ENCODE peak calls at places on chromosomes 5 and 9, in six cellular contexts. One of them, this sample, is unnamed.

GRCh38 chr5:17056056-17056690 is 120.1 kb upstream of the MYO10 start:
- DNase-seq in neural crest cell: no peak
- DNase-seq in cardiac fibroblast: peak
- DNase-seq in psoas muscle: no peak
- DNase-seq in upper lobe of right lung: no peak
- DNase-seq in astrocyte of the spinal cord: no peak
- DNase-seq in this sample: no peak

GRCh38 chr5:179313849-179314521 is 31.3 kb downstream of the ADAMTS2 start:
- DNase-seq in neural crest cell: no peak
- DNase-seq in cardiac fibroblast: peak
- DNase-seq in psoas muscle: peak
- DNase-seq in upper lobe of right lung: peak
- DNase-seq in astrocyte of the spinal cord: peak
- DNase-seq in this sample: no peak

GRCh38 chr9:121836382-121836885 is 185.0 kb downstream of the DAB2IP start:
- DNase-seq in neural crest cell: no peak
- DNase-seq in cardiac fibroblast: no peak
- DNase-seq in psoas muscle: no peak
- DNase-seq in upper lobe of right lung: no peak
- DNase-seq in astrocyte of the spinal cord: no peak
- DNase-seq in this sample: peak

GRCh38 chr9:99056876-99057664 is 47.8 kb upstream of the TGFBR1 start:
- DNase-seq in neural crest cell: no peak
- DNase-seq in cardiac fibroblast: peak
- DNase-seq in psoas muscle: no peak
- DNase-seq in upper lobe of right lung: no peak
- DNase-seq in astrocyte of the spinal cord: peak
- DNase-seq in this sample: no peak

GRCh38 chr5:141507387-141508091 is 18.7 kb downstream of the PCDHGC5 start:
- DNase-seq in neural crest cell: no peak
- DNase-seq in cardiac fibroblast: peak
- DNase-seq in psoas muscle: peak
- DNase-seq in upper lobe of right lung: no peak
- DNase-seq in astrocyte of the spinal cord: peak
- DNase-seq in this sample: no peak

GRCh38 chr9:124037790-124038189 is 26.2 kb downstream of the LHX2 start:
- DNase-seq in neural crest cell: no peak
- DNase-seq in cardiac fibroblast: no peak
- DNase-seq in psoas muscle: no peak
- DNase-seq in upper lobe of right lung: peak
- DNase-seq in astrocyte of the spinal cord: no peak
- DNase-seq in this sample: no peak

GRCh38 chr9:98690686-98691085 is 18.0 kb downstream of the GABBR2 start:
- DNase-seq in neural crest cell: no peak
- DNase-seq in cardiac fibroblast: no peak
- DNase-seq in psoas muscle: no peak
- DNase-seq in upper lobe of right lung: no peak
- DNase-seq in astrocyte of the spinal cord: no peak
- DNase-seq in this sample: no peak

GRCh38 chr5:137858223-137858916 is 9.3 kb upstream of the MYOT start:
- DNase-seq in neural crest cell: no peak
- DNase-seq in cardiac fibroblast: peak
- DNase-seq in psoas muscle: no peak
- DNase-seq in upper lobe of right lung: no peak
- DNase-seq in astrocyte of the spinal cord: no peak
- DNase-seq in this sample: no peak

GRCh38 chr5:39811381-39811780 is 386.6 kb upstream of the DAB2 start:
- DNase-seq in neural crest cell: no peak
- DNase-seq in cardiac fibroblast: no peak
- DNase-seq in psoas muscle: no peak
- DNase-seq in upper lobe of right lung: no peak
- DNase-seq in astrocyte of the spinal cord: no peak
- DNase-seq in this sample: no peak

GRCh38 chr5:148193202-148193601 is 9.6 kb upstream of the SPINK6 start:
- DNase-seq in neural crest cell: no peak
- DNase-seq in cardiac fibroblast: no peak
- DNase-seq in psoas muscle: no peak
- DNase-seq in upper lobe of right lung: no peak
- DNase-seq in astrocyte of the spinal cord: no peak
- DNase-seq in this sample: no peak

GRCh38 chr5:177476531-177477233 is 3.2 kb upstream of the DBN1 start:
- DNase-seq in neural crest cell: no peak
- DNase-seq in cardiac fibroblast: peak
- DNase-seq in psoas muscle: peak
- DNase-seq in upper lobe of right lung: peak
- DNase-seq in astrocyte of the spinal cord: peak
- DNase-seq in this sample: no peak

GRCh38 chr5:56516034-56516433 is 282.9 kb upstream of the ANKRD55 start:
- DNase-seq in neural crest cell: no peak
- DNase-seq in cardiac fibroblast: no peak
- DNase-seq in psoas muscle: no peak
- DNase-seq in upper lobe of right lung: no peak
- DNase-seq in astrocyte of the spinal cord: no peak
- DNase-seq in this sample: no peak

GRCh38 chr5:149371296-149371962 is 7.7 kb downstream of the IL17B start:
- DNase-seq in neural crest cell: peak
- DNase-seq in cardiac fibroblast: peak
- DNase-seq in psoas muscle: peak
- DNase-seq in upper lobe of right lung: peak
- DNase-seq in astrocyte of the spinal cord: peak
- DNase-seq in this sample: no peak

GRCh38 chr9:15738011-15738410 is 185.2 kb downstream of the CCDC171 start:
- DNase-seq in neural crest cell: no peak
- DNase-seq in cardiac fibroblast: peak
- DNase-seq in psoas muscle: no peak
- DNase-seq in upper lobe of right lung: no peak
- DNase-seq in astrocyte of the spinal cord: peak
- DNase-seq in this sample: no peak
- TF ChIP-seq CTCF in neural crest cell: no peak
- TF ChIP-seq CTCF in cardiac fibroblast: no peak
- TF ChIP-seq CTCF in psoas muscle: no peak
- TF ChIP-seq CTCF in upper lobe of right lung: no peak
- TF ChIP-seq CTCF in astrocyte of the spinal cord: no peak
- TF ChIP-seq CTCF in this sample: no peak

DNA sequence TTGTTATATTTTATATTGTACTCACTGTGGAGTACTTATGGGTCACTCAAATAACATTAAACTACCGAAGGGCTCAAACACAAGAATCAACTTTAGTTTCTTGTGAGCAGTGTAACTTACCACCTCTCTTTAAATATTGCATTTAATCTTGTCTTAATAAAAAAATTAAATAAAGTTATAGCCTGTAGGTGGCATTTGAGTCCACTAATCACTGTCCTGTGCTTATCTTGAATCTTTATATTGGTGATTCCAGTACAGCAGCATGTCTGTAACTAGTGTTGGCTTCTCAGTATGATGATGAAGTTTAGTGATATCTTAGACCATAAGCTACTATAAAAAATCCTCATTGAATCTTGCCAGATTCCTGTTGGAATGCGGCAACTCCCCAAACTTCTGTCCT is 313.8 kb downstream of the FAM170A start:
- DNase-seq in neural crest cell: no peak
- DNase-seq in cardiac fibroblast: peak
- DNase-seq in psoas muscle: no peak
- DNase-seq in upper lobe of right lung: no peak
- DNase-seq in astrocyte of the spinal cord: peak
- DNase-seq in this sample: no peak
- TF ChIP-seq CTCF in neural crest cell: no peak
- TF ChIP-seq CTCF in cardiac fibroblast: no peak
- TF ChIP-seq CTCF in psoas muscle: peak
- TF ChIP-seq CTCF in upper lobe of right lung: peak
- TF ChIP-seq CTCF in astrocyte of the spinal cord: peak
- TF ChIP-seq CTCF in this sample: peak

DNA sequence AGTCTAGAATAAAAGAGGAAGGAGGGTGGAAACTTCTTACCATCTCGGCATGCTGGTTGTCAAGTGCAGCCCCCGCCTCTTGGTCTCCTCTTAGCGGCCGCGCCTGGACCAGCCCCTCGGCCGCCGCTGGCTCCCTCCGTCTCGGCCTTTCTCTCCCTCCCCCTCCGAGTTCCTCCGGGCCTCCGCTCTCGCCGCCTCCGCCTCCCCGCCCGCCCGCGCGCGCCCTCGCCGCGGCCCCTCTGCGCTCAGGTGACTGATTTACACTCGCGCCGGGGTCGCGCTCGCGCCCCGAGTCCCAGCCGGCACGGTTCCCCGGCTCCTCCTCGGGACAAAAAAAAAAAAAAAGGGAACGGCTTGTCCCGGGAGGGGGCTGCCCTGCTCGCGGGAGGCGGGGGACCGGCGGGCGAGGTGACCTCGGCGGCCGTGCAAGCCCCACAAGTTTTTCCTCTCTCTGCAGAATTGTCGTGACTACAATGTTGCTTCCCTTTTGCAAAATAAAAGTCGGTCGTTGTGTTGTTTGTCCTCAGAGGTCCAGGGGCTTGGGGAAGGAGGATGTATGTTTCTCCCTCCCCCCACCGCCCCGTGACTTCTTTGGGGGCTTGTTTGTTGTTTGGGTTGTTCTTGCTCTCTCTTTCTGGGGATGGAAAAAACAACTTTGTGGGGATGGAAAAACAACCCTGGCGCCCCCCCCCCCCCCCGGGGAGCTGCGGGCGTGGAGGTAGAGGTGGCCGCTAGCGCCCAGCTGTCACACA is at the start of gene BNC2:
- DNase-seq in neural crest cell: peak
- DNase-seq in cardiac fibroblast: peak
- DNase-seq in psoas muscle: peak
- DNase-seq in upper lobe of right lung: no peak
- DNase-seq in astrocyte of the spinal cord: peak
- DNase-seq in this sample: peak
- TF ChIP-seq CTCF in neural crest cell: peak
- TF ChIP-seq CTCF in cardiac fibroblast: no peak
- TF ChIP-seq CTCF in psoas muscle: no peak
- TF ChIP-seq CTCF in upper lobe of right lung: no peak
- TF ChIP-seq CTCF in astrocyte of the spinal cord: peak
- TF ChIP-seq CTCF in this sample: peak

DNA sequence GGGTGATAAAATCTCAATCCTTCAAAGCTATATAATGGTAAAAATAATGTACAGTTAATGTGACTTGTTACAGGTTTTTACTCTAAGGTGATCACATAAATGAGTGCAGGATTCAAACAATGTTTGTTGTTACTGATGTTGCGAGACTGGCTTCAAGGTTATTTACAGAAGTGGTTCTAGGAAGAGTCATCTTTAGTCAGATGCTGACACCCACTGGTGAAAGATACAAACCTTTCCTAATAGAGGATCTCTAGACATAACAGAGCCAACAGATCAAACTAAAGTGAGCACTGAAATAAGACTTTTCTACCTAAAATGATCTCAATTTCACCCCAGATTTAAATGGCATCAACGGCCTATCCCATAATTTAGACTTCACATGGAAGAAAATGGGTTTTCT is 20.2 kb downstream of the ARSB start:
- DNase-seq in neural crest cell: no peak
- DNase-seq in cardiac fibroblast: peak
- DNase-seq in psoas muscle: no peak
- DNase-seq in upper lobe of right lung: no peak
- DNase-seq in astrocyte of the spinal cord: peak
- DNase-seq in this sample: no peak
- TF ChIP-seq CTCF in neural crest cell: peak
- TF ChIP-seq CTCF in cardiac fibroblast: peak
- TF ChIP-seq CTCF in psoas muscle: peak
- TF ChIP-seq CTCF in upper lobe of right lung: peak
- TF ChIP-seq CTCF in astrocyte of the spinal cord: peak
- TF ChIP-seq CTCF in this sample: peak

GRCh38 chr9:116154334-116154975 is 864 bp downstream of the PAPPA start:
- DNase-seq in neural crest cell: peak
- DNase-seq in cardiac fibroblast: no peak
- DNase-seq in psoas muscle: peak
- DNase-seq in upper lobe of right lung: peak
- DNase-seq in astrocyte of the spinal cord: no peak
- DNase-seq in this sample: no peak
- TF ChIP-seq CTCF in neural crest cell: no peak
- TF ChIP-seq CTCF in cardiac fibroblast: no peak
- TF ChIP-seq CTCF in psoas muscle: no peak
- TF ChIP-seq CTCF in upper lobe of right lung: no peak
- TF ChIP-seq CTCF in astrocyte of the spinal cord: no peak
- TF ChIP-seq CTCF in this sample: no peak

GRCh38 chr5:168315416-168315990 is 24.1 kb downstream of the WWC1 start:
- DNase-seq in neural crest cell: no peak
- DNase-seq in cardiac fibroblast: no peak
- DNase-seq in psoas muscle: no peak
- DNase-seq in upper lobe of right lung: no peak
- DNase-seq in astrocyte of the spinal cord: no peak
- DNase-seq in this sample: no peak

GRCh38 chr5:168313596-168314204 is 22.3 kb downstream of the WWC1 start:
- DNase-seq in neural crest cell: no peak
- DNase-seq in cardiac fibroblast: no peak
- DNase-seq in psoas muscle: no peak
- DNase-seq in upper lobe of right lung: no peak
- DNase-seq in astrocyte of the spinal cord: no peak
- DNase-seq in this sample: no peak

GRCh38 chr5:168315991-168316578 is 24.6 kb downstream of the WWC1 start:
- DNase-seq in neural crest cell: no peak
- DNase-seq in cardiac fibroblast: no peak
- DNase-seq in psoas muscle: no peak
- DNase-seq in upper lobe of right lung: peak
- DNase-seq in astrocyte of the spinal cord: no peak
- DNase-seq in this sample: no peak

GRCh38 chr5:168312606-168313297 is 21.3 kb downstream of the WWC1 start:
- DNase-seq in neural crest cell: no peak
- DNase-seq in cardiac fibroblast: no peak
- DNase-seq in psoas muscle: no peak
- DNase-seq in upper lobe of right lung: no peak
- DNase-seq in astrocyte of the spinal cord: no peak
- DNase-seq in this sample: no peak

GRCh38 chr5:168314735-168315411 is 23.4 kb downstream of the WWC1 start:
- DNase-seq in neural crest cell: no peak
- DNase-seq in cardiac fibroblast: peak
- DNase-seq in psoas muscle: no peak
- DNase-seq in upper lobe of right lung: peak
- DNase-seq in astrocyte of the spinal cord: peak
- DNase-seq in this sample: no peak
- TF ChIP-seq CTCF in neural crest cell: peak
- TF ChIP-seq CTCF in cardiac fibroblast: peak
- TF ChIP-seq CTCF in psoas muscle: no peak
- TF ChIP-seq CTCF in upper lobe of right lung: no peak
- TF ChIP-seq CTCF in astrocyte of the spinal cord: no peak
- TF ChIP-seq CTCF in this sample: no peak

DNA sequence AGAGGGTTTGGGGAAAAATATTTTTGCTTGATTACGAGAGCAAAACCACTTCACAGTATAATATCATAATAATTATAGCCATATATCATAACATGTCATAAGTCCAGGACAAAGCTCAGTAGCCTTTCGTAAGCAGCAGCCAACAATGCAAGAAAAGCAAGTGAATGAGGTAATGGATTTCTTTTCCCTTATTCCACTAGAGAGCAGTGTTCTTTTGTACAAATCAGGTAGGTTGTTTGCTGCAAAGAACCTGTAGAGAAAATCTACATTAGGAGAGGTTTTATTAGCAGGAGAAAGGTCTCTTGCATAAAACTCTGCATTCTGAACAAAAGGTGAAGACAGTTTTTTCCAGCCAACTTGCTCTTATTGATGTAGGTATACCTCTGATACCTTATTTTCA is 1033.4 kb downstream of the TLE4 start:
- DNase-seq in neural crest cell: no peak
- DNase-seq in cardiac fibroblast: peak
- DNase-seq in psoas muscle: no peak
- DNase-seq in upper lobe of right lung: no peak
- DNase-seq in astrocyte of the spinal cord: peak
- DNase-seq in this sample: no peak
- TF ChIP-seq CTCF in neural crest cell: peak
- TF ChIP-seq CTCF in cardiac fibroblast: peak
- TF ChIP-seq CTCF in psoas muscle: peak
- TF ChIP-seq CTCF in upper lobe of right lung: peak
- TF ChIP-seq CTCF in astrocyte of the spinal cord: peak
- TF ChIP-seq CTCF in this sample: peak

GRCh38 chr9:127049044-127049443 is 73.4 kb downstream of the ANGPTL2 start:
- DNase-seq in neural crest cell: no peak
- DNase-seq in cardiac fibroblast: peak
- DNase-seq in psoas muscle: no peak
- DNase-seq in upper lobe of right lung: no peak
- DNase-seq in astrocyte of the spinal cord: peak
- DNase-seq in this sample: peak
- TF ChIP-seq CTCF in neural crest cell: no peak
- TF ChIP-seq CTCF in cardiac fibroblast: peak
- TF ChIP-seq CTCF in psoas muscle: peak
- TF ChIP-seq CTCF in upper lobe of right lung: peak
- TF ChIP-seq CTCF in astrocyte of the spinal cord: peak
- TF ChIP-seq CTCF in this sample: peak